ENCODE peak calls at places on chromosomes 4 and X, in nine cellular contexts. Z is mesendoderm, O is IMR-90, U is GM23248, G is H1, X is astrocyte, D is PC-3, P is neuronal stem cell, B is endothelial cell of umbilical vein. K is an unnamed sample.

GRCh38 chr4:76059750-76060149 is 14.8 kb upstream of the ART3 start:
- DNase-seq in Z (no peak), O (peak), U (no peak), G (no peak), X (no peak), D (peak), P (no peak), B (no peak), K (no peak)

GRCh38 chr4:138910914-138911336 is 104.7 kb upstream of the NOCT start:
- DNase-seq in Z (peak), O (peak), U (peak), G (no peak), X (peak), D (peak), P (peak), B (peak), K (peak)

GRCh38 chr4:88706574-88706973 is 8.9 kb upstream of the NAP1L5 start:
- DNase-seq in Z (peak), O (peak), U (peak), G (no peak), X (peak), D (peak), P (no peak), B (peak), K (peak)

GRCh38 chr4:946517-947471 is 14.5 kb downstream of the TMEM175 start:
- DNase-seq in Z (no peak), O (no peak), U (no peak), G (peak), X (no peak), D (no peak), P (no peak), B (no peak), K (no peak)

GRCh38 chr4:16686195-16686594 is 212.2 kb downstream of the LDB2 start:
- DNase-seq in Z (no peak), O (peak), U (peak), G (no peak), X (peak), D (peak), P (no peak), B (peak), K (peak)

GRCh38 chr4:183393446-183393845 is 51.0 kb upstream of the CDKN2AIP start:
- DNase-seq in Z (no peak), O (no peak), U (no peak), G (no peak), X (no peak), D (no peak), P (no peak), B (no peak), K (no peak)

GRCh38 chrX:100946521-100946920 is 17.8 kb upstream of the XKRX start:
- DNase-seq in Z (peak), O (no peak), U (peak), G (no peak), X (peak), D (peak), P (no peak), B (no peak), K (no peak)

GRCh38 chr4:119337010-119337409 is 15.1 kb upstream of the FABP2 start:
- DNase-seq in Z (no peak), O (no peak), U (no peak), G (no peak), X (no peak), D (no peak), P (no peak), B (peak), K (peak)

GRCh38 chr4:142202404-142203332 is 566.3 kb downstream of the IL15 start:
- DNase-seq in Z (no peak), O (no peak), U (no peak), G (no peak), X (no peak), D (no peak), P (no peak), B (no peak), K (no peak)

GRCh38 chrX:37825225-37825842 is 22.0 kb downstream of the DYNLT3 start:
- DNase-seq in Z (peak), O (peak), U (peak), G (peak), X (no peak), D (peak), P (peak), B (peak), K (no peak)

GRCh38 chr4:148787831-148788477 is 345.7 kb upstream of the NR3C2 start:
- DNase-seq in Z (peak), O (peak), U (no peak), G (no peak), X (peak), D (peak), P (no peak), B (no peak), K (peak)

GRCh38 chrX:9992061-9992460 is 24.9 kb downstream of the CLDN34 start:
- DNase-seq in Z (no peak), O (no peak), U (no peak), G (no peak), X (no peak), D (no peak), P (no peak), B (no peak), K (no peak)

GRCh38 chr4:139794158-139794954 is 128.7 kb downstream of the MGST2 start:
- DNase-seq in Z (no peak), O (peak), U (peak), G (no peak), X (peak), D (no peak), P (no peak), B (no peak), K (peak)

GRCh38 chrX:50495616-50496015 is 25.0 kb upstream of the DGKK start:
- DNase-seq in Z (no peak), O (no peak), U (no peak), G (no peak), X (peak), D (no peak), P (no peak), B (no peak), K (peak)

GRCh38 chrX:44428989-44429627 is 85.6 kb upstream of the EFHC2 start:
- DNase-seq in Z (no peak), O (no peak), U (no peak), G (no peak), X (no peak), D (peak), P (no peak), B (no peak), K (no peak)

GRCh38 chrX:15349046-15349445 is 13.7 kb upstream of the PIGA start:
- DNase-seq in Z (peak), O (peak), U (peak), G (no peak), X (peak), D (peak), P (peak), B (peak), K (peak)

GRCh38 chr4:165873298-165874071 is 448 bp downstream of the TLL1 start:
- DNase-seq in Z (peak), O (no peak), U (peak), G (peak), X (peak), D (peak), P (peak), B (no peak), K (peak)

GRCh38 chr4:31929676-31930075 is 1209.5 kb downstream of the PCDH7 start:
- DNase-seq in Z (no peak), O (no peak), U (no peak), G (no peak), X (no peak), D (no peak), P (no peak), B (no peak), K (peak)

GRCh38 chr4:92334716-92335350 is 31.1 kb downstream of the GRID2 start:
- DNase-seq in Z (no peak), O (no peak), U (no peak), G (no peak), X (peak), D (no peak), P (no peak), B (no peak), K (peak)

GRCh38 chrX:56289449-56289848 is 57.3 kb downstream of the KLF8 start:
- DNase-seq in Z (no peak), O (no peak), U (no peak), G (no peak), X (no peak), D (no peak), P (no peak), B (no peak), K (no peak)

GRCh38 chr4:173367946-173368345 is 2.8 kb upstream of the SAP30 start:
- DNase-seq in Z (no peak), O (peak), U (peak), G (no peak), X (peak), D (peak), P (no peak), B (peak), K (peak)

GRCh38 chrX:55908685-55909212 is 191.2 kb downstream of the RRAGB start:
- DNase-seq in Z (peak), O (no peak), U (peak), G (peak), X (no peak), D (peak), P (peak), B (peak), K (peak)

GRCh38 chrX:119482497-119483480 is 14.5 kb downstream of the SLC25A5 start:
- DNase-seq in Z (peak), O (peak), U (peak), G (peak), X (peak), D (peak), P (no peak), B (peak), K (peak)

GRCh38 chrX:106707771-106708454 is 18.6 kb upstream of the RNF128 start:
- DNase-seq in Z (peak), O (peak), U (peak), G (no peak), X (peak), D (peak), P (no peak), B (no peak), K (peak)

GRCh38 chr4:1459081-1459480 is 52.8 kb upstream of the NKX1-1 start:
- DNase-seq in Z (no peak), O (no peak), U (no peak), G (peak), X (no peak), D (no peak), P (no peak), B (no peak), K (no peak)

GRCh38 chr4:10117424-10118354 is 1.1 kb upstream of the WDR1 start:
- DNase-seq in Z (no peak), O (no peak), U (peak), G (peak), X (no peak), D (no peak), P (no peak), B (peak), K (peak)

GRCh38 chr4:99336553-99336952 is 15.4 kb upstream of the ADH1B start:
- DNase-seq in Z (no peak), O (no peak), U (no peak), G (no peak), X (no peak), D (no peak), P (no peak), B (no peak), K (no peak)

GRCh38 chr4:67575232-67575888 is 16.8 kb downstream of the STAP1 start:
- DNase-seq in Z (peak), O (no peak), U (no peak), G (no peak), X (no peak), D (no peak), P (no peak), B (no peak), K (no peak)

GRCh38 chr4:4847011-4847410 is 12.5 kb upstream of the MSX1 start:
- DNase-seq in Z (no peak), O (no peak), U (no peak), G (no peak), X (no peak), D (no peak), P (no peak), B (no peak), K (no peak)

GRCh38 chrX:13153796-13154195 is 109.4 kb upstream of the FAM9C start:
- DNase-seq in Z (no peak), O (peak), U (peak), G (no peak), X (peak), D (no peak), P (no peak), B (no peak), K (peak)

GRCh38 chr4:74230902-74231499 is 73.1 kb downstream of the MTHFD2L start:
- DNase-seq in Z (no peak), O (peak), U (peak), G (no peak), X (peak), D (peak), P (no peak), B (peak), K (peak)

GRCh38 chrX:18389968-18390367 is 35.4 kb upstream of the CDKL5 start:
- DNase-seq in Z (peak), O (no peak), U (no peak), G (no peak), X (no peak), D (peak), P (no peak), B (no peak), K (no peak)

GRCh38 chr4:119032921-119033685 is 102.5 kb upstream of the MYOZ2 start:
- DNase-seq in Z (no peak), O (no peak), U (no peak), G (no peak), X (no peak), D (no peak), P (no peak), B (no peak), K (no peak)

GRCh38 chrX:46333550-46333949 is 211.7 kb downstream of the ZNF674 start:
- DNase-seq in Z (no peak), O (no peak), U (no peak), G (no peak), X (no peak), D (peak), P (no peak), B (no peak), K (no peak)

GRCh38 chr4:14446311-14446710 is 556.0 kb upstream of the CPEB2 start:
- DNase-seq in Z (no peak), O (peak), U (no peak), G (no peak), X (peak), D (peak), P (no peak), B (no peak), K (peak)

GRCh38 chr4:147991543-147992295 is 259.8 kb downstream of the ARHGAP10 start:
- DNase-seq in Z (no peak), O (no peak), U (no peak), G (no peak), X (no peak), D (no peak), P (peak), B (no peak), K (no peak)

GRCh38 chr4:15855804-15856475 is 77.8 kb downstream of the CD38 start:
- DNase-seq in Z (no peak), O (no peak), U (no peak), G (no peak), X (no peak), D (no peak), P (no peak), B (no peak), K (no peak)

DNA sequence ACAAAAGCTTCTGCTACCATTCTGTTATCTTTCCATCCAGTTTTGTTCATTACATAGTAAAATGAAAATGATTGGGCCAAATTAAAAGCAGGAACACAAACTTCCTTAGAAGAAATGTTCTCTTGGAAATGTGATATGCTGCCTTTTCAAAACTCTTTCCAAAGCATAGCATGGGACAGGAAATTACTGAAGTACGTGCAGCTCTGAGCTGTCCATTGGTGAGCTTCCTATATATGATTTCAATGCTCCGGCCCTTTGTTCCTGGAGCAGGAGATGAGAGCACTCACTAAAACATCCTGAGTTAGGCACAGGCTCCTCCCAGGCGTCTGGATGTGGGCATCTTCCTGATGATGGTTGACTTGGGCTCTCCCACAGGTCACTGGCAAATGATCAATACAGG is 33.0 kb upstream of the ANXA3 start:
- DNase-seq in Z (no peak), O (no peak), U (no peak), G (no peak), X (no peak), D (no peak), P (no peak), B (peak), K (no peak)
- H3K9ac ChIP-seq in Z (no peak), O (no peak), U (no peak), G (no peak), X (no peak), D (no peak), P (no peak), B (no peak), K (no peak)

GRCh38 chrX:115592997-115593734 is 32.2 kb downstream of the PLS3 start:
- DNase-seq in Z (peak), O (peak), U (peak), G (no peak), X (peak), D (peak), P (no peak), B (peak), K (peak)
- H3K4me3 ChIP-seq in Z (no peak), O (peak), U (no peak), G (no peak), X (peak), D (peak), P (peak), B (peak), K (peak)

DNA sequence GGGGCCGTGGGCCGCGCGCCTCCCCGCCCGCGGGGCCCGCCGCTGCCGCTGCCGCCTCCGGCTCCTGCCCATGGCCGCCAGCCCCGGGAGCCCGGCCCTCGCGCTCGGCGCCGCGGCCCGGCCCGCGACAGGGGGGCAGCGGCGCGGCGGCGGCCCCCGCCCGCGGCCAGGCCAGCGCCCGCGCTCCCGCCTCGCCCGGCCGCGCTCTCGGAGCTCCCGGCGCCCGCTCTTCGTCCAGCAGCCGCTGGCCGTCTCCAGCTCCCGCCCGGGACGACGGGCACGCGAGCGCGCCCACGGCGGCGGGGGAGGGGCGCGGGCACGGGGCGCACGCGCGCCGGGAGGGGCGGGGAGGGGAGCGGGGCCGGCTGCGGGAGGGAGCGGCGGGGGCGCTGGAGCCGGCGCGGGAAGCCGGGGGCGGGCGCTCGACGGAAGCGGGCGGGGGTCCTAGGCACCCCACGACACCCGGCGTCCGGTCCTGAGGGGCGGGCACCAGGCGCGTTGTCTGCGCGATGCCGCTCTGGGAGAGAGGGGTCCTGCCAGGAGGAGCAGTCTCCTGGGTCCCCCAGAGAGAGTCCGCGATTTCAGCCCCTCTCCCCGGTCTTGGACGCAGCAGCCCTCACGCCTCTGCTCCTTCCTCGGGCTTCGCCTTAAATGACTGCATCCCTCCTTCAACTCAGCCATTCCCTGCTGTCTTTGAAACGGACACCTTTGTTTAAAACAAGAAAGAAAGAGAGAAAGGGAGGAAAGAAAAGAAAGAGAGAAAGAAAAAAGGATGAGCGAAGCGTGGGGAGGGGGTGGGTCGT is 489 bp upstream of the PDZD4 start:
- DNase-seq in Z (no peak), O (no peak), U (peak), G (no peak), X (no peak), D (no peak), P (no peak), B (no peak), K (no peak)
- H3K9ac ChIP-seq in Z (peak), O (no peak), U (no peak), G (peak), X (no peak), D (no peak), P (no peak), B (no peak), K (no peak)

DNA sequence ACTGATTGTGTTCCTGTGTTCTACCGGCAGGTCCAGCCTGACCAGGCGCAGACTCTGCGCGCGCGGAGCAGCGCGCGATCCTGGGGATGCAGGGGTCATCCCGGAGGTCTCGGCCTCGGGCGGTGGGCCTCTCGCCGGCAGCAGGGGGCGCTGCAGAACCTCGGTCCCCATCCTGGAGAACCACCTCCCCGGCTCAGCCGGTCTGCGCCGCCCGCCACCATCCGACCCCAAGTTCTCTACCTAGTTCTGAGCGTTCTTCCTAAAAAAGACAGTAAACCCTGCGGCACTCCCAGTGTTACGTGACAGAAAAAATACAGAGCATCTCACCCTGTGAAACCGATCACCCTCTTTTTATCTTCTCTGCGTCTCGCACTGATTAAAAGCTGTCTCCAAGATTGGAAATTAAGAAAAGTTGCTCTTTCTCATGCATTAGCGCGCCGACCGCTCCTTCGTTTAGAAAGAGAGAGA is 1.6 kb downstream of the TRPC3 start:
- DNase-seq in Z (peak), O (peak), U (peak), G (peak), X (peak), D (no peak), P (peak), B (peak), K (peak)
- H3K4me3 ChIP-seq in Z (peak), O (peak), U (peak), G (peak), X (peak), D (no peak), P (peak), B (peak), K (peak)

DNA sequence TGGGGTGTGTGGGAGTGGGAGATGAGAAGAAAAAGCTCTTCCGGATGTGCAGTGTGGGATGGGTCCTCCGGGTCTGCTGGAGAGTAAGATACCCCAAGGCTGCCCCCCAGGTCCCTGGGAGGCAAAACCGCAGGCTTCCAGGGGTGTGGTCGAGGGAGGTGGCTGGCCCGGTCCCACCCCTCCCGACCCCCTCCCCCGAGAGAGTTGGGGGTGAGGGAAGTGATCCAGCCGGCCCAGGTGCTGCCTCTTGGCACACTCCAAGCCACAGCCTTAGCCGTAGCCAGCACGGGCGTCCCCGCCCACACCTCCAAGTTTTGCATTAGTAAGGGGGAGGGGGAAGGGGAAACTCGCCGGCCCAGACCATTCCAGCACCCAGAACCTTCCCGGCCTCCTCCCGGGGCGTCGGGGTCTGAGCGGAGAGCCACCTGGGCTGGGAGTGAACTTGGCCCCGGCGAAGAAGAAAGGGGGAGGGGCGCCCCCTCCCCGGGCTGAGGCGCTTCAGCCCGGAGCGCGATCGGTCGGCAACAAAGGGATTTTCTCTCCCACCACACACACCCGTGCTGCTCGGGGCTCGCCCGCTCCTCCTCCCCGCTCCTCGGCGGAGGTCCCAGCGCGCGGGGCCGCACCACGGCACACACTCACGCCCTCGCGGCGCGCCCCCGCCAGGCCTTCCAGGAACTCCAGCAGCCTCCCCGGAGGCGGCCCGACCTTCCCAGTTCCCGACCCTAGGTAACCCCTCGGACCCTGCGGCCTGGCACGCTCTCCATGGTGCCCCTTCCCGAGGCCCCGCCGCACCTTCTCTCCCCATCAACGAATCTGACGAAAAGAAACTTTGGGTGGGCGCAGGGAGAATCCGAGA is 14.4 kb downstream of the BCOR start:
- DNase-seq in Z (no peak), O (no peak), U (peak), G (peak), X (no peak), D (peak), P (no peak), B (no peak), K (no peak)
- H3K9ac ChIP-seq in Z (peak), O (no peak), U (peak), G (peak), X (peak), D (peak), P (no peak), B (no peak), K (peak)

K was measured in fibroblast of lung.